ENCODE peak calls at places on chromosomes 1 and 21, in five cellular contexts. V is esophagus squamous epithelium, P is upper lobe of left lung, L is endothelial cell of umbilical vein, K is stomach. Q is an unnamed sample.

GRCh38 chr21:31418355-31419001 is 74.4 kb upstream of the TIAM1 start:
- DNase-seq in V (no peak), K (no peak), L (no peak), P (no peak), Q (no peak)

GRCh38 chr1:223331929-223332328 is 32.0 kb downstream of the SUSD4 start:
- DNase-seq in L (no peak), K (no peak), V (no peak), P (no peak), Q (no peak)

GRCh38 chr1:201002510-201002909 is 21.0 kb downstream of the KIF21B start:
- DNase-seq in L (no peak), P (no peak), V (no peak), K (no peak), Q (no peak)

GRCh38 chr1:160217466-160218165 is 12.4 kb downstream of the PEA15 start:
- DNase-seq in L (peak; percentile 60), P (peak; percentile 34), K (peak; percentile 49), V (no peak), Q (no peak)

GRCh38 chr21:32181415-32181814 is 97.4 kb downstream of the MIS18A start:
- DNase-seq in K (no peak), L (no peak), V (no peak), P (no peak), Q (no peak)

GRCh38 chr1:209218986-209219385 is 364.5 kb upstream of the CAMK1G start:
- DNase-seq in L (no peak), P (no peak), K (no peak), V (no peak), Q (no peak)

GRCh38 chr1:245987997-245988392 is 519.1 kb downstream of the SMYD3 start:
- DNase-seq in K (no peak), P (no peak), L (no peak), V (no peak), Q (no peak)

GRCh38 chr21:36402339-36402738 is 17.1 kb downstream of the CHAF1B start:
- DNase-seq in K (no peak), P (no peak), L (no peak), V (no peak), Q (no peak)

GRCh38 chr1:154661110-154661509 is 53.1 kb upstream of the ADAR start:
- DNase-seq in L (no peak), K (no peak), P (no peak), V (no peak), Q (no peak)

GRCh38 chr1:150061632-150062101 is 5.9 kb upstream of the VPS45 start:
- DNase-seq in L (no peak), V (no peak), K (no peak), P (no peak), Q (no peak)

GRCh38 chr1:102732927-102733326 is 375.4 kb downstream of the COL11A1 start:
- DNase-seq in L (no peak), P (no peak), V (no peak), K (no peak), Q (no peak)

GRCh38 chr1:107536266-107536665 is 395.4 kb downstream of the NTNG1 start:
- DNase-seq in K (peak; percentile 73), P (no peak), L (no peak), V (no peak), Q (no peak)

GRCh38 chr1:13950637-13951036 is 250.6 kb downstream of the PRDM2 start:
- DNase-seq in V (no peak), P (no peak), L (no peak), K (no peak), Q (no peak)

GRCh38 chr1:59857679-59858354 is 43.1 kb downstream of the HOOK1 start:
- DNase-seq in K (no peak), L (no peak), P (no peak), V (no peak), Q (no peak)

GRCh38 chr1:187460093-187460492 is 631.3 kb downstream of the PLA2G4A start:
- DNase-seq in V (no peak), K (no peak), L (no peak), P (no peak), Q (no peak)

GRCh38 chr1:88973520-88974137 is 18.8 kb downstream of the KYAT3 start:
- DNase-seq in V (no peak), K (no peak), P (no peak), L (peak; percentile 55), Q (no peak)

GRCh38 chr1:161803181-161803580 is 37.1 kb downstream of the ATF6 start:
- DNase-seq in P (no peak), K (no peak), L (no peak), V (no peak), Q (no peak)

GRCh38 chr1:34057347-34057746 is 107.7 kb downstream of the CSMD2 start:
- DNase-seq in L (no peak), P (no peak), K (no peak), V (no peak), Q (no peak)

GRCh38 chr1:240027059-240027462 is 64.6 kb upstream of the FMN2 start:
- DNase-seq in P (no peak), V (no peak), L (peak; percentile 44), K (no peak), Q (no peak)

DNA sequence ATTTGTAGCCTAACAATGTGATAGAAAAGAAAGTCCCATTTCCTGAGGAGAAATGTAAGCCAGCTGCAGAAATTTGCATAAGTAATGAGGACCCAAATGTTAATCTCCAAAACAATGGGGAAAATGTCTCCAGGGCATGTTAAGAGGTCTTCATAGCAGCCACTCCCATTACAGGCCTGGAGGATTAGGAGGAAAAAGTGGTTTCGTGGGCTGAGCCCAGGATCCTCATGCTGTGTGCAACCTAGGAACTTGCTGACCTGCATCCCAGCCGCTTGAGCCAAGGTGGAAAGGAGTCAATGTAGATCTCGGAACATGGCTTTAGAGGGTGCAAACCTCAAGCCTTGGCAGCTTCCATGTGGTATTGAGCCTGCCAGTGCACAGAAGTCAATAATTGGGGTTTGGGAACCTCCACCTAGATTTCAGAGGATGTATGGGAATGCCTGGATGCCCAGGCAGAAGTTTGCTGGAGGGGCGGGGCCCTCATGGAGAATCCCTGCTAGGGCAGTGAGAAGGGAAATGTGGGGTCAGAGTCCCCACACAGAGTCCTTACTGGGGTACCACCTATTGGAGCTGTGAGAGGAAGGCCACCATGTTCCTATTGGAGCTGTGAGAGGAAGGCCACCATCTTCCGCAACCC is 14.2 kb upstream of the F13B start:
- DNase-seq in K (no peak), P (no peak), L (no peak), V (no peak), Q (no peak)
- H3K9me3 ChIP-seq in K (peaks cover 16% of the 10 kb centered on the region), P (peaks cover 7% of the 10 kb centered on the region), L (peaks cover 2% of the 10 kb centered on the region), V (no peaks in the 10 kb centered on the region), Q (no peaks in the 10 kb centered on the region)

DNA sequence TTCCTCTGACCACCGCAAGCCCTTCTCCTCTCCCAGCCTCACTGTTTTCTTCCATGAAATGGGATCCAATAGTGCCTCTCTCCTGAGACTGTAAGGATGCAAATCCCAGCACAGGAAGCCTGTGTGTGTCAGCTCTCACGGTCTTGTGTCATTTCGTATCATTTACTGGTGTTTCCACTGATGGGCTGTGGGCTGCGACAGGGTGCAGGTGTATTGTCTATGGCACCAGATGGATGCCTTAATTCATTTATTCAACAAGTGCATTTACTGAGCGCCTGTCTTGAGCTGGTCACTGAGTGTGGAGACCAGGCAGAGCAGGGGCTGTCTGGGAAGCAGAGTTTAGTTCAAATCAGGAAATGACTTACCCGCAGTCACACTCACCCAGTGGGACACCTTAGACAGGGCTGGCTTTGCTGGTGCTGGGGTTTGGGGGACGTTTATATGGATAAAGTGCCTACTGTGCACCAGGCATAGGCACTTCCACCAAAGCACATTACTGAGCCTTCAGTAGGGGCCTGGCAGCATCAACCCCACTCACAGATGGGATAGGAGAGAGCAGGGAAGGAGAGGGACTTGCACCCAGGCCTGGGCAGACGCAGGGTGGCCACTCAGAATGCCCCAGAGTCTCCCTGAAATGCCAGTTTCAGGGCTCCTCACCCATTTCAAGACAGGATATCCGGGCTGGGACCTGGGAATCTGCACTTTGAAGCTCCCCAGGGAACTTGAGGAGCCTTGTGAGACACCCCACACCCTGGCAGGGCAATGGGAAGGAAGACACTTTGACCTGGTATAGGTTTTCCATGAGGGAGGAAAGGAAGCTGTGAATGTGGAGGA is 398.9 kb downstream of the MATN1 start:
- DNase-seq in K (peak; percentile 16), V (no peak), L (no peak), P (no peak), Q (no peak)
- TF ChIP-seq POLR2A in K (no peak), V (no peak), L (no peak), P (no peak), Q (no peak)

DNA sequence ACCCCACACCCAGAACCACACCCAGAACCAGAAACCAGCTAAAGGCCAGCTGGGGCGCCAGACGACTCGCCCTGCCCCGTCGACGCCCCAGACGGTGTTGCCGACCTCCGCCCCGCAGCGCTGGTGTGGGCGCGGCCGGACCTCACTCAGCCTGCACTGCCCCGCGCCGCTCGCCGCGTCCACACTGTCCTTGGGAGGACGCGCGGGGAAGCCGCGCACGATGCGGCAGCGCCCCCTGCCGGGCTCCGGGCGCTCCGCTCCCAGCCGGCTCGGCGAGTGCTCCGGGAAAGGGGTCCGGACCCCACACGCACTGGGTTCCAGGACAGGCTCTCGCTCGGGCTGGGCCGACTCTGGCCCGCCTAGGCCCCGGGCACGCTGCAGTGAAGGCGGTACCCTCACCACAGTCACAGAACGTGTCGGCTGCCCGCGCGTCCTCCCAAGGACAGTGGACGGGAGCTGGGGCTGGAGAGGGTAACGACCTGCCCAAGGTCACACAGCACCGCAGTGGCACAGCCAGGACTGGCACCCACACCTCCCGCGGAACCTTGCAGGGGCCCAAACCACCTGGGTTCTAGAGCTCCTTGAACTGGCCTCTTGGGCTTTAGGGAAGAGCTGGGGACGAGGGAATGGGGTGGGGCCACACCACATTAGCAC is 90.2 kb downstream of the DMRTA2 start:
- DNase-seq in P (peak; percentile 95), K (peak; percentile 40), V (no peak), L (peak; percentile 46), Q (no peak)
- H3K4me3 ChIP-seq in P (peak overlapping the region; percentile 51), K (peak overlapping the region; percentile 42), V (peak overlapping the region; percentile 31), L (peak overlapping the region; percentile 30), Q (peak overlapping the region; percentile 47)

GRCh38 chr1:248757784-248758195 is 2.2 kb upstream of the LYPD8 start:
- DNase-seq in V (no peak), L (no peak), K (no peak), P (no peak), Q (no peak)

GRCh38 chr1:248756636-248757035 is 1.1 kb upstream of the LYPD8 start:
- DNase-seq in P (no peak), L (no peak), V (no peak), K (no peak), Q (no peak)

GRCh38 chr1:248758352-248758751 is 2.8 kb upstream of the LYPD8 start:
- DNase-seq in P (no peak), V (no peak), L (no peak), K (no peak), Q (no peak)

GRCh38 chr1:248755505-248755904 is at the start of gene LYPD8:
- DNase-seq in L (no peak), P (no peak), K (no peak), V (no peak), Q (no peak)

GRCh38 chr1:248756151-248756550 is 592 bp upstream of the LYPD8 start:
- DNase-seq in L (no peak), P (no peak), K (no peak), V (no peak), Q (no peak)
- H3K9me3 ChIP-seq in L (no peaks in the 10 kb centered on the region), P (no peaks in the 10 kb centered on the region), K (peaks cover 4% of the 10 kb centered on the region), V (no peaks in the 10 kb centered on the region), Q (no peaks in the 10 kb centered on the region)

GRCh38 chr1:109113787-109114568 is at the start of gene ELAPOR1:
- DNase-seq in V (no peak), P (peak; percentile 89), K (peak; percentile 78), L (no peak), Q (no peak)
- TF ChIP-seq POLR2A in V (no peak), P (no peak), K (no peak), L (no peak), Q (no peak)